ENCODE peak calls at places on chromosomes 5 and 9, in four cellular contexts. B, F, V and A are unnamed samples.
A peak's percentile ranks its signal among the peaks of the same experiment; 100 is the strongest.

GRCh38 chr5:17441351-17441750 is 56.7 kb upstream of the TAF11L2 start:
- DNase-seq in V (no peak), F (no peak), B (no peak), A (no peak)

GRCh38 chr5:11224788-11225187 is 463.8 kb upstream of the DAP start:
- DNase-seq in V (no peak), F (no peak), B (no peak), A (no peak)

GRCh38 chr5:177446184-177447065 is at the start of gene PRR7:
- DNase-seq in F (no peak), V (no peak), B (peak; percentile 85), A (peak; percentile 81)

GRCh38 chr9:75545292-75545691 is 345.2 kb upstream of the PCSK5 start:
- DNase-seq in B (no peak), V (no peak), F (no peak), A (no peak)

GRCh38 chr9:38068616-38068865 is 486 bp downstream of the SHB start:
- DNase-seq in V (no peak), B (peak; percentile 71), F (no peak), A (peak; percentile 31)

GRCh38 chr5:59491944-59492343 is 401.6 kb downstream of the PDE4D start:
- DNase-seq in B (no peak), V (no peak), F (no peak), A (no peak)

GRCh38 chr5:168347368-168347767 is 55.9 kb downstream of the WWC1 start:
- DNase-seq in V (no peak), F (no peak), B (no peak), A (no peak)

GRCh38 chr5:126777257-126777973 is 479 bp downstream of the LMNB1 start:
- DNase-seq in B (peak; percentile 28), F (no peak), V (peak; percentile 9), A (peak; percentile 23)

GRCh38 chr9:71079451-71079850 is 42.0 kb downstream of the TRPM3 start:
- DNase-seq in F (no peak), B (no peak), V (peak; percentile 8), A (no peak)

GRCh38 chr9:125932012-125932411 is 184.8 kb downstream of the PBX3 start:
- DNase-seq in V (no peak), B (no peak), F (no peak), A (no peak)

GRCh38 chr5:41747708-41748107 is 122.5 kb downstream of the OXCT1 start:
- DNase-seq in F (no peak), V (no peak), B (no peak), A (no peak)

GRCh38 chr9:110635589-110635988 is 33.0 kb upstream of the MUSK start:
- DNase-seq in F (no peak), B (no peak), V (no peak), A (no peak)

GRCh38 chr9:89985078-89985477 is 380.3 kb downstream of the GADD45G start:
- DNase-seq in V (no peak), F (no peak), B (no peak), A (no peak)

GRCh38 chr5:14668247-14668646 is 3.7 kb downstream of the OTULIN start:
- DNase-seq in B (no peak), F (peak; percentile 53), V (peak; percentile 18), A (no peak)

GRCh38 chr9:79694208-79694607 is 122.4 kb downstream of the TLE4 start:
- DNase-seq in F (no peak), B (no peak), V (no peak), A (no peak)

GRCh38 chr5:143721960-143722359 is 90.0 kb upstream of the HMHB1 start:
- DNase-seq in V (no peak), B (no peak), F (no peak), A (no peak)

GRCh38 chr5:164422400-164422799 is 917.0 kb downstream of the MAT2B start:
- DNase-seq in B (peak; percentile 13), V (peak; percentile 22), F (no peak), A (peak; percentile 28)

GRCh38 chr5:172179032-172179989 is 8.7 kb downstream of the STK10 start:
- DNase-seq in V (no peak), F (peak; percentile 71), B (no peak), A (no peak)

GRCh38 chr9:18474778-18475177 is 825 bp downstream of the ADAMTSL1 start:
- DNase-seq in F (no peak), B (no peak), V (no peak), A (no peak)

GRCh38 chr5:145484195-145484594 is 350.9 kb downstream of the PRELID2 start:
- DNase-seq in B (no peak), F (no peak), V (no peak), A (no peak)

GRCh38 chr9:120710110-120710981 is 3.9 kb downstream of the MEGF9 start:
- DNase-seq in V (peak; percentile 81), B (peak; percentile 82), F (no peak), A (peak; percentile 44)

GRCh38 chr5:16965581-16965980 is 29.5 kb upstream of the MYO10 start:
- DNase-seq in V (no peak), B (no peak), F (no peak), A (no peak)

GRCh38 chr9:34983209-34983608 is 6.3 kb upstream of the DNAJB5 start:
- DNase-seq in B (no peak), V (no peak), F (peak; percentile 48), A (no peak)

GRCh38 chr5:84430863-84431663 is 46.4 kb upstream of the EDIL3 start:
- DNase-seq in B (no peak), F (no peak), V (no peak), A (no peak)

GRCh38 chr5:30405821-30406220 is 787.7 kb upstream of the CDH6 start:
- DNase-seq in B (no peak), F (no peak), V (no peak), A (no peak)

GRCh38 chr9:35490155-35490909 is 421 bp downstream of the RUSC2 start:
- DNase-seq in B (peak; percentile 14), F (no peak), V (no peak), A (peak; percentile 11)

GRCh38 chr9:106716820-106717219 is 146.1 kb upstream of the ZNF462 start:
- DNase-seq in F (no peak), B (no peak), V (no peak), A (no peak)

GRCh38 chr9:112380102-112380581 is at the start of gene HSDL2:
- DNase-seq in V (no peak), B (peak; percentile 35), F (no peak), A (no peak)

GRCh38 chr5:82882316-82882715 is 194.9 kb downstream of the TMEM167A start:
- DNase-seq in F (no peak), B (no peak), V (no peak), A (no peak)

GRCh38 chr5:135239461-135240282 is 159.4 kb downstream of the MACROH2A1 start:
- DNase-seq in F (no peak), V (no peak), B (no peak), A (no peak)

GRCh38 chr5:126865299-126865698 is 88.4 kb downstream of the LMNB1 start:
- DNase-seq in B (no peak), F (no peak), V (no peak), A (no peak)

GRCh38 chr5:79932510-79933504 is 58.3 kb downstream of the MTX3 start:
- DNase-seq in V (peak; percentile 4), F (no peak), B (no peak), A (no peak)

GRCh38 chr9:70477907-70478480 is 63.5 kb upstream of the KLF9 start:
- DNase-seq in B (no peak), V (no peak), F (no peak), A (no peak)

GRCh38 chr5:120083851-120084615 is 380.1 kb upstream of the PRR16 start:
- DNase-seq in V (no peak), F (no peak), B (no peak), A (no peak)

GRCh38 chr9:69036799-69037198 is 1.2 kb downstream of the FXN start:
- DNase-seq in V (peak; percentile 51), F (no peak), B (peak; percentile 12), A (no peak)

GRCh38 chr9:21110708-21111576 is 30.7 kb downstream of the IFNW1 start:
- DNase-seq in F (peak; percentile 44), V (peak; percentile 61), B (no peak), A (peak; percentile 70)

GRCh38 chr5:108749130-108749861 is 1.6 kb downstream of the FER start:
- DNase-seq in B (peak; percentile 65), V (no peak), F (no peak), A (peak; percentile 69)

GRCh38 chr9:104608336-104608735 is 2.9 kb upstream of the OR13C2 start:
- DNase-seq in B (no peak), F (no peak), V (no peak), A (no peak)

GRCh38 chr9:104604801-104605200 is 626 bp downstream of the OR13C2 start:
- DNase-seq in B (no peak), V (no peak), F (no peak), A (no peak)

GRCh38 chr9:104606202-104606601 is 775 bp upstream of the OR13C2 start:
- DNase-seq in F (no peak), B (no peak), V (no peak), A (no peak)
- TF ChIP-seq FOXM1 in F (no peak), B (no peak), V (no peak), A (no peak)

GRCh38 chr5:93381057-93381456 is 200.0 kb downstream of the NR2F1-AS1 start:
- DNase-seq in V (no peak), F (no peak), B (no peak), A (peak; percentile 24)

GRCh38 chr5:93385665-93386064 is 195.4 kb downstream of the NR2F1-AS1 start:
- DNase-seq in B (no peak), V (no peak), F (no peak), A (no peak)

GRCh38 chr5:93382188-93382587 is 198.8 kb downstream of the NR2F1-AS1 start:
- DNase-seq in F (no peak), V (no peak), B (no peak), A (no peak)

DNA sequence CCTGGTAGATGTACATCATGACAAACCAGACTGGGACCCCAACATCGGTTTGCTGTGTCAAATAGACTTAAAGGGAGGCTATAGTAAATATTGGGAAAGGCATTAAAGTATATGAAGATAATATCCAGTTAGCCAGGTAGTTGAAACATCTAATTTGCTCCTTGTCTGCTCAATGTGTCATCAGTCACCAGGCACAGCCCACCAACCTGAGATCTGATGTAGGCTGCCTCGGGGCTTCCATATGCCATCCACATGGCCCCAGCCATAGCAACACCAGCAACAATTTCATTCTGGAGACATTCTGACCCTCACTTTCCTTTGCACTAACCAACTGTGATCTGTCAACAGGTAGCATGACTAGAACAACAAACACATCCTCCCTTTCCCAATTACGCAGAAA is 196.0 kb downstream of the NR2F1-AS1 start:
- DNase-seq in B (no peak), F (no peak), V (no peak), A (no peak)
- TF ChIP-seq FOXK2 in B (no peak), F (no peak), V (no peak), A (no peak)

GRCh38 chr9:134187821-134188420 is 23.6 kb upstream of the RNU6ATAC start:
- DNase-seq in V (no peak), B (no peak), F (no peak), A (no peak)
- TF ChIP-seq TARDBP in V (no peak), B (no peak), F (no peak), A (no peak)

DNA sequence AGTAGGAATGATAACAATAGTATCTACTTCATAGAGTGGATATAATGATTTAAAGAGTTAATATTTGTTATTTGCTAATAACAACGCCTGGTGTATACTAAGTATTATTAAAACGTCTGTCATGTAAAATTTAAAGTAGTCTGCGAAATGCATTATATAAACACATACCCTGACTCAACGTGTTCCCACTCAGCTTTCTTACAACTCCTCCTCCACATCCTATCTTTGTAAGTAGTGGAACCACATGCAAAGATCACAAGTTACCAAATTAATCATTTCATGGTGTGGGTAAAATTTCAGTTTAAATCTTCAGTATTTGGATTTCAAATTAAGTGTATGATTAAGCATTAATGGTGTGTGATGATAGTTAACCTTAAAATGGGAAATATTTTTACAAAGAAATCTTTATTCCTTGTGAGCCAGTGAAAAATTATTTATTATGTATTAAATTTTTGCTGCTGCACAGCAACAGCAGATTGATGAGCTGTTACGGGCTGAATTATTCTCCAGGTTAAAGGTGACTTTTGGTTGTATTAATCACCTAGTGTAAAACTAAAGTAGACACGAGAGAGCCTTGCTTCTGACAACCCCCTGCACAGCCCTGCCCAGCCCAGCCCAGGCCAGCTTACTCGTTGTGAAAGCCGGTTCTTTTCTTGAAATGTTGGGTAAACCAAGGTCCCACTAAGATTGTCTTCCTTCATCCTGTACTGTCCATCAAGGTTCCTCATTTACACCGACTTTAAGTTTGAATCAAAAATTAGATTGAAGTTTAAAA is 373.5 kb downstream of the DTWD2 start:
- DNase-seq in B (no peak), V (no peak), F (no peak), A (no peak)
- TF ChIP-seq FOXM1 in B (no peak), V (no peak), F (no peak), A (no peak)